ENCODE peak calls at places on chromosomes 7 and 10, in four cellular contexts. S, D, U and T are unnamed samples. For H3K4me1, the result is how much of the 10 kb centered on the place peaks cover.

GRCh38 chr7:9958461-9958860 is 1015.2 kb upstream of the PHF14 start:
- DNase-seq in S (no peak), D (no peak), U (no peak), T (no peak)

GRCh38 chr7:99004781-99005500 is 126.6 kb downstream of the TRRAP start:
- DNase-seq in S (no peak), D (no peak), U (no peak), T (no peak)

GRCh38 chr7:26976840-26977239 is 112.5 kb upstream of the SKAP2 start:
- DNase-seq in S (no peak), D (no peak), U (no peak), T (no peak)

GRCh38 chr10:121324678-121325213 is 273.5 kb downstream of the FGFR2 start:
- DNase-seq in S (no peak), D (peak), U (no peak), T (peak)

GRCh38 chr7:132140341-132140740 is 435.9 kb downstream of the PLXNA4 start:
- DNase-seq in S (no peak), D (no peak), U (no peak), T (no peak)

GRCh38 chr7:882336-883028 is 6.1 kb downstream of the GET4 start:
- DNase-seq in S (peak), D (no peak), U (no peak), T (no peak)

GRCh38 chr7:87001214-87001613 is 58.2 kb downstream of the ELAPOR2 start:
- DNase-seq in S (no peak), D (no peak), U (peak), T (no peak)

GRCh38 chr7:159149488-159149887 is 4.8 kb upstream of the VIPR2 start:
- DNase-seq in S (no peak), D (no peak), U (no peak), T (no peak)

GRCh38 chr7:100472854-100473499 is 6.0 kb downstream of the TSC22D4 start:
- DNase-seq in S (no peak), D (no peak), U (no peak), T (no peak)

GRCh38 chr10:228366-228765 is 93.1 kb downstream of the ZMYND11 start:
- DNase-seq in S (no peak), D (no peak), U (no peak), T (no peak)

GRCh38 chr10:93844979-93845626 is 48.7 kb upstream of the SLC35G1 start:
- DNase-seq in S (no peak), D (no peak), U (no peak), T (no peak)

GRCh38 chr7:78020874-78021249 is 222.3 kb downstream of the PHTF2 start:
- DNase-seq in S (no peak), D (no peak), U (no peak), T (no peak)

GRCh38 chr7:33760834-33761233 is 144.5 kb upstream of the BMPER start:
- DNase-seq in S (no peak), D (no peak), U (peak), T (no peak)

GRCh38 chr10:68981074-68981473 is 7.5 kb upstream of the KIFBP start:
- DNase-seq in S (no peak), D (no peak), U (no peak), T (no peak)

GRCh38 chr7:67566101-67566500 is 569.5 kb downstream of the TYW1 start:
- DNase-seq in S (no peak), D (no peak), U (no peak), T (no peak)

GRCh38 chr10:123039632-123039930 is 30.8 kb downstream of the ACADSB start:
- DNase-seq in S (no peak), D (no peak), U (no peak), T (no peak)

GRCh38 chr7:47551550-47552121 is 30.3 kb downstream of the TNS3 start:
- DNase-seq in S (no peak), D (no peak), U (no peak), T (peak)

GRCh38 chr7:107555893-107556292 is 7.8 kb downstream of the COG5 start:
- DNase-seq in S (no peak), D (no peak), U (no peak), T (no peak)

GRCh38 chr7:29299986-29300609 is 105.5 kb downstream of the CHN2 start:
- DNase-seq in S (peak), D (no peak), U (no peak), T (peak)

GRCh38 chr10:66844176-66844947 is 81.5 kb upstream of the LRRTM3 start:
- DNase-seq in S (no peak), D (no peak), U (no peak), T (peak)

GRCh38 chr7:17371656-17372524 is 73.4 kb downstream of the AHR start:
- DNase-seq in S (no peak), D (peak), U (peak), T (peak)

GRCh38 chr7:45259966-45260646 is 102.5 kb downstream of the RAMP3 start:
- DNase-seq in S (peak), D (peak), U (peak), T (peak)

GRCh38 chr7:142777318-142777717 is 6.5 kb downstream of the PRSS2 start:
- DNase-seq in S (no peak), D (no peak), U (no peak), T (no peak)

GRCh38 chr7:42315096-42315495 is 78.1 kb upstream of the GLI3 start:
- DNase-seq in S (no peak), D (no peak), U (no peak), T (no peak)

GRCh38 chr10:20714979-20715378 is 182.1 kb downstream of the NEBL start:
- DNase-seq in S (no peak), D (no peak), U (no peak), T (no peak)

GRCh38 chr7:27113991-27114866 is 11.7 kb upstream of the HOXA2 start:
- DNase-seq in S (no peak), D (no peak), U (peak), T (no peak)

GRCh38 chr7:112908106-112908505 is 117.9 kb upstream of the TMEM168 start:
- DNase-seq in S (no peak), D (no peak), U (no peak), T (no peak)

GRCh38 chr7:82527831-82528230 is 84.3 kb upstream of the CACNA2D1 start:
- DNase-seq in S (no peak), D (no peak), U (no peak), T (no peak)

GRCh38 chr10:132115736-132116135 is 50.0 kb downstream of the JAKMIP3 start:
- DNase-seq in S (no peak), D (no peak), U (no peak), T (no peak)

GRCh38 chr10:124211921-124212320 is 118.5 kb upstream of the CHST15 start:
- DNase-seq in S (no peak), D (no peak), U (no peak), T (no peak)

GRCh38 chr10:124213471-124213870 is 120.1 kb upstream of the CHST15 start:
- DNase-seq in S (no peak), D (no peak), U (no peak), T (no peak)

GRCh38 chr10:124213881-124214523 is 120.6 kb upstream of the CHST15 start:
- DNase-seq in S (no peak), D (no peak), U (no peak), T (no peak)

GRCh38 chr10:124214610-124215009 is 121.2 kb upstream of the CHST15 start:
- DNase-seq in S (no peak), D (no peak), U (no peak), T (no peak)

GRCh38 chr10:124212702-124213101 is 119.3 kb upstream of the CHST15 start:
- DNase-seq in S (no peak), D (no peak), U (no peak), T (no peak)
- H3K27ac ChIP-seq in S (no peak), D (no peak), U (no peak), T (no peak)

DNA sequence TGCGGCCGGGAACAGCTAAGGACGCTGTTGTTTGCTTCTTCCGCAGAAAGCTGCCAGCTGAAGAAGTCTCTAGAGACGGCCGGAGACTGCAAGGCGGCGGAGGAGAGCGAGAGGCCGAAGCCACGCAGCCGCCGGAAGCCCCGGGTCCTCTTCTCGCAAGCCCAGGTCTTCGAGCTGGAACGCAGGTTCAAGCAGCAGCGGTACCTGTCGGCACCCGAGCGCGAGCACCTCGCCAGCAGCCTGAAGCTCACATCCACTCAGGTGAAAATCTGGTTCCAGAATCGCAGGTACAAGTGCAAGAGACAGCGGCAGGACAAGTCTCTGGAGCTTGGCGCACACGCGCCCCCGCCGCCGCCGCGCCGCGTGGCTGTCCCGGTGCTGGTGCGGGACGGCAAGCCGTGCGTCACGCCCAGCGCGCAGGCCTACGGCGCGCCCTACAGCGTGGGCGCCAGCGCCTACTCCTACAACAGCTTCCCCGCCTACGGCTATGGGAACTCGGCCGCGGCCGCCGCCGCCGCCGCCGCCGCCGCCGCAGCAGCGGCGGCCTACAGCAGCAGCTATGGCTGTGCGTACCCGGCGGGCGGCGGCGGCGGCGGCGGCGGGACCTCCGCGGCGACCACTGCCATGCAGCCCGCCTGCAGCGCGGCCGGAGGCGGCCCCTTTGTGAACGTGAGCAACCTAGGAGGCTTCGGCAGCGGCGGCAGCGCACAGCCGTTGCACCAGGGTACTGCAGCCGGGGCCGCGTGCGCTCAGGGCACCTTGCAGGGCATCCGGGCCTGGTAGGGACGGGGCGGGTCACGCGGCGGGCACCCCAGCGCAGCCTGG is 2.4 kb downstream of the NKX2-3 start:
- DNase-seq in S (peak), D (no peak), U (no peak), T (no peak)
- H3K4me3 ChIP-seq in S (no peak), D (no peak), U (no peak), T (peak)

DNA sequence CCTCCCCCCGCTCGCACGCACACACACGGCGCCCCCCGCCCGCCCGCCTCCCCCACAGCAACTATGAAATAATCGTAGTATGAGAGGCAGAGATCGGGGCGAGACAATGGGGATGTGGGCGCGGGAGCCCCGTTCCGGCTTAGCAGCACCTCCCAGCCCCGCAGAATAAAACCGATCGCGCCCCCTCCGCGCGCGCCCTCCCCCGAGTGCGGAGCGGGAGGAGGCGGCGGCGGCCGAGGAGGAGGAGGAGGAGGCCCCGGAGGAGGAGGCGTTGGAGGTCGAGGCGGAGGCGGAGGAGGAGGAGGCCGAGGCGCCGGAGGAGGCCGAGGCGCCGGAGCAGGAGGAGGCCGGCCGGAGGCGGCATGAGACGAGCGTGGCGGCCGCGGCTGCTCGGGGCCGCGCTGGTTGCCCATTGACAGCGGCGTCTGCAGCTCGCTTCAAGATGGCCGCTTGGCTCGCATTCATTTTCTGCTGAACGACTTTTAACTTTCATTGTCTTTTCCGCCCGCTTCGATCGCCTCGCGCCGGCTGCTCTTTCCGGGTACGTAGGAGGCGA is 335 bp downstream of the BMI1 start:
- DNase-seq in S (peak), D (no peak), U (peak), T (peak)
- H3K4me1 ChIP-seq in S (half or more), D (half or more), U (under half), T (under half)

DNA sequence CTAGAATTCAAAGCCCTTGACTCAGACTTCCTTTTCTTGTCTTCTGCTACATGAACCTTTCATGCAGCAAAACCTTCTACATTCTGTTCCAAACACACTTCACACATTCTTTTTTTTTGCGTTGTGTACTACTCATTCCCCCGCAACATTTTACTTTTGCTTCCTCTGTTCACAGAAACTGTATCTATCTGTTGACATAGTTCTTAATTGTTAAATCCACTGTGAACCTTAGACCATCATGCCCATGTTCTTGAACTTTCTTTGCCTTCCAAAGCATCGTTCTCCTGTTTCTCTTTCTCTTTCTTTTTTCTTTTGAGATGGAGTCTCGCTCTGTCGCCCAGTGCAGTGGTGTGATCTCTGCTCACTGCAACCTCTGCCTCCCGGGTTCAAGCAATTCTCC is 14.2 kb downstream of the CCSER2 start:
- DNase-seq in S (no peak), D (no peak), U (no peak), T (peak)
- H3K27ac ChIP-seq in S (no peak), D (no peak), U (no peak), T (no peak)

DNA sequence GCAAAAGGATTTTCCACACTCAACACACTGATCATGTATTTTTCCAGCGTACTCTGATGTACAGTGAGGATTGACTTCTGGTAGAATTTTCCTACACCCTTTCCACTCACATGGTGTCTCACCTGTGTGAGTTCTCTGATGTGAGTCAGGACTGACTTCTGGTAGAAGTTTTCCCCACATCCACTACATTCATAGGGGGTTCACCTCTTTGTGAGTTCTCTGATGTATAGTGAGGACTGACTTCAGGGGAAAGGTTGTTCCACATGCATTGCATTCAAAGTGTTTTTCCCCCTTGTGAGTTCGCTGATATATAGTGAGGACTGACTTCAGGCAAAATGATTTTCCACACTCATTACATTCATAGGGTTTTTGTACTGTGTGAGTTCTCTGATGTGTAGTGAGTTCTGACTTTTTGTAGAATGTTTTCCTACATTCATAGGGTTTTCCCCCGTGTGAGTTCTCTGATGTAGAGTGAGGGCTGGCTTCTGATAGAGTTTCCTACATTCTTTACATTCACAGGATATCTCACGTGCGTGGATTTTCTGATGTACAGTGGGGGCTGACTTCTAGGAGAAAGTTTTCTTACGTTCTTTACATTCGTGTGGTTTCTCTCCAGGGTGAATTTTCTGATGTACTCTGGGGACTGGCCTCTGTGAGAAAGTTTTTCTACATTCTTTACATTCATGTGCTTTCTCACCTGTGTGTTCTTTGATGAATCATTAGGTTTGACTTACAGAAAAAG is 146.5 kb downstream of the GLRX3 start:
- DNase-seq in S (no peak), D (no peak), U (no peak), T (no peak)
- H3K4me3 ChIP-seq in S (no peak), D (no peak), U (no peak), T (no peak)

GRCh38 chr7:155809332-155809946 is 2.8 kb downstream of the SHH start:
- DNase-seq in S (no peak), D (no peak), U (no peak), T (no peak)
- H3K4me1 ChIP-seq in S (half or more), D (under half), U (under half), T (under half)

GRCh38 chr7:2444476-2444875 is 31.7 kb downstream of the GRIFIN start:
- DNase-seq in S (no peak), D (no peak), U (no peak), T (no peak)
- H3K27ac ChIP-seq in S (no peak), D (no peak), U (no peak), T (no peak)

DNA sequence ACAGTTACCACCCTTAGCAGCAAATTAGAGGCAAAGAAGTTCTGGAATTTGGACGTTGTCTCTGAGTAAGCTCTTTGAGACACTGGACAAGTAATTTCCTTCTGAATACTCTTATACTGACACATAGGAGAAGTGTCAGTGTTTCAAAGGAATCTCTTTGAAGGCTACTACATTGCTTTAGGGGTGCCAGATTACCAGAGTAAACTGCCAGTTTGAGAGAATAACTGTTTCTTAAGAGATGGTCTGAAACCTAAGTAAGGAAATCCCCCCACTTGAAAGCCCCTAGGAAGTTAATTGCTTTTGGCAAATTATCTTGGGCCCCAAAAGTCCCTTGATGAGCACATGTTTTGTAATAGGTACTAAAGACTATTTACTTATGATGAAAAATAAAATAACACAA is 3.4 kb downstream of the FAS start:
- DNase-seq in S (no peak), D (no peak), U (no peak), T (no peak)
- H3K4me3 ChIP-seq in S (no peak), D (no peak), U (no peak), T (no peak)

GRCh38 chr7:24701232-24701898 is 55.9 kb downstream of the GSDME start:
- DNase-seq in S (no peak), D (no peak), U (no peak), T (no peak)
- H3K4me1 ChIP-seq in S (under half), D (under half), U (under half), T (under half)

DNA sequence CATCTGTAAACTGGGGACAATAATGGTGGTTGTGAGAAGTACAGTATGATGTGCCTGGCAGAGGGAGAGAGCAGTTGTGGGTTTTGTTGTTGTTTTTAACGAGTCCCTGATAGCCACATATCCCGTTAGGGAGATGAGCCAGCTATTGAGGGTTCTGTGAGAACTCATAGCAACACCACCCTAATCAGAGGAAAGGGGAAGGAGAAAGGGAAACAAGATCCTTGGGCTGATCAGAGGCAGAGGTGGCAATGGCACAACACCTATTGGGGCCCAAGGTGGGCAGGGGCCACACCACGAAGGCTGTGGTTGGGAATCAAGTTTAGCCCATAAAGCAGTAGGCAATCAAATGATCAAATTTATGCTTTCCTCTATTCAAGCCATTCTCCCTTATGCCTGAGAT is 1.7 kb upstream of the MRPS24 start:
- DNase-seq in S (no peak), D (no peak), U (no peak), T (no peak)
- H3K27ac ChIP-seq in S (no peak), D (no peak), U (no peak), T (no peak)